ENCODE peak calls at places on chromosomes 1 and 21, in seven cellular contexts. R is choroid plexus epithelial cell, M is AG04449, F is fibroblast of villous mesenchyme, B is fibroblast of mammary gland, D is breast epithelium, U is fibroblast of pulmonary artery. K is an unnamed sample.

GRCh38 chr1:234683856-234684632 is 74.1 kb upstream of the IRF2BP2 start:
- DNase-seq in R (peak; percentile 73), M (no peak), F (peak; percentile 88), B (peak; percentile 93), D (peak; percentile 82), U (peak; percentile 88), K (peak; percentile 100)

GRCh38 chr21:35016071-35016470 is 33.0 kb downstream of the RUNX1 start:
- DNase-seq in R (no peak), M (no peak), F (no peak), B (no peak), D (no peak), U (no peak), K (no peak)

GRCh38 chr1:156367386-156368156 is 1.4 kb upstream of the RHBG start:
- DNase-seq in R (no peak), M (no peak), F (no peak), B (no peak), D (no peak), U (no peak), K (no peak)

GRCh38 chr1:157307491-157307890 is 169.3 kb upstream of the ETV3 start:
- DNase-seq in R (no peak), M (no peak), F (no peak), B (no peak), D (no peak), U (no peak), K (no peak)

GRCh38 chr1:63773815-63774616 is at the start of gene ROR1:
- DNase-seq in R (peak; percentile 85), M (no peak), F (peak; percentile 85), B (peak; percentile 83), D (peak; percentile 79), U (peak; percentile 87), K (peak; percentile 85)

GRCh38 chr1:9929431-9930385 is 13.5 kb downstream of the LZIC start:
- DNase-seq in R (peak; percentile 41), M (no peak), F (no peak), B (no peak), D (peak; percentile 15), U (peak; percentile 31), K (no peak)

GRCh38 chr1:223076382-223076781 is 66.7 kb downstream of the TLR5 start:
- DNase-seq in R (no peak), M (no peak), F (no peak), B (no peak), D (no peak), U (no peak), K (no peak)

GRCh38 chr1:10978719-10979118 is 33.7 kb upstream of the TARDBP start:
- DNase-seq in R (no peak), M (no peak), F (no peak), B (no peak), D (no peak), U (no peak), K (no peak)

GRCh38 chr21:44664691-44665090 is 2.0 kb downstream of the KRTAP12-2 start:
- DNase-seq in R (no peak), M (no peak), F (no peak), B (no peak), D (no peak), U (no peak), K (no peak)

GRCh38 chr1:156705918-156706646 is 699 bp upstream of the CRABP2 start:
- DNase-seq in R (peak; percentile 52), M (no peak), F (peak; percentile 70), B (peak; percentile 67), D (peak; percentile 66), U (no peak), K (peak; percentile 57)

GRCh38 chr1:188668083-188668482 is 1809.6 kb downstream of the BRINP3 start:
- DNase-seq in R (no peak), M (no peak), F (no peak), B (no peak), D (no peak), U (no peak), K (peak; percentile 9)

GRCh38 chr1:50707824-50708223 is 252.2 kb downstream of the FAF1 start:
- DNase-seq in R (no peak), M (no peak), F (no peak), B (no peak), D (no peak), U (no peak), K (no peak)

GRCh38 chr1:36207339-36207738 is 16.9 kb upstream of the THRAP3 start:
- DNase-seq in R (peak; percentile 72), M (no peak), F (peak; percentile 37), B (peak; percentile 63), D (peak; percentile 88), U (peak; percentile 72), K (peak; percentile 39)

GRCh38 chr1:244049969-244050834 is 881 bp upstream of the ZBTB18 start:
- DNase-seq in R (peak; percentile 8), M (no peak), F (no peak), B (no peak), D (no peak), U (no peak), K (no peak)

GRCh38 chr1:223142795-223143759 is at the start of gene TLR5:
- DNase-seq in R (peak; percentile 33), M (no peak), F (peak; percentile 54), B (peak; percentile 18), D (peak; percentile 80), U (peak; percentile 46), K (peak; percentile 92)

GRCh38 chr1:145918992-145919939 is 749 bp upstream of the PEX11B start:
- DNase-seq in R (peak; percentile 49), M (no peak), F (peak; percentile 50), B (peak; percentile 79), D (peak; percentile 54), U (peak; percentile 48), K (peak; percentile 70)

GRCh38 chr1:40625476-40626382 is 39.8 kb downstream of the RIMS3 start:
- DNase-seq in R (peak; percentile 40), M (no peak), F (no peak), B (peak; percentile 46), D (no peak), U (peak; percentile 27), K (peak; percentile 56)

GRCh38 chr1:161073474-161074121 is 3.9 kb upstream of the ARHGAP30 start:
- DNase-seq in R (no peak), M (no peak), F (no peak), B (no peak), D (no peak), U (no peak), K (peak; percentile 95)

GRCh38 chr1:244381887-244382565 is 69.7 kb downstream of the ADSS2 start:
- DNase-seq in R (peak; percentile 67), M (peak; percentile 41), F (peak; percentile 70), B (peak; percentile 76), D (no peak), U (peak; percentile 72), K (peak; percentile 81)

GRCh38 chr1:4048076-4048475 is 148.0 kb upstream of the C1orf174 start:
- DNase-seq in R (no peak), M (no peak), F (no peak), B (no peak), D (no peak), U (no peak), K (no peak)

GRCh38 chr1:231666957-231667601 is 40.5 kb downstream of the DISC1 start:
- DNase-seq in R (no peak), M (no peak), F (no peak), B (no peak), D (no peak), U (no peak), K (no peak)

GRCh38 chr1:110097507-110098221 is 14.6 kb upstream of the UBL4B start:
- DNase-seq in R (no peak), M (no peak), F (no peak), B (no peak), D (no peak), U (no peak), K (no peak)

GRCh38 chr1:195933816-195934215 is 674.4 kb downstream of the KCNT2 start:
- DNase-seq in R (no peak), M (no peak), F (no peak), B (no peak), D (no peak), U (no peak), K (no peak)

GRCh38 chr1:2800664-2801045 is 838 bp downstream of the TTC34 start:
- DNase-seq in R (no peak), M (no peak), F (no peak), B (no peak), D (no peak), U (no peak), K (no peak)

GRCh38 chr1:2803086-2803930 is 1.8 kb upstream of the TTC34 start:
- DNase-seq in R (no peak), M (no peak), F (no peak), B (no peak), D (no peak), U (no peak), K (no peak)

GRCh38 chr1:2801046-2801445 is 447 bp downstream of the TTC34 start:
- DNase-seq in R (no peak), M (no peak), F (no peak), B (no peak), D (no peak), U (no peak), K (no peak)

GRCh38 chr1:2802421-2802961 is 998 bp upstream of the TTC34 start:
- DNase-seq in R (no peak), M (no peak), F (no peak), B (no peak), D (no peak), U (no peak), K (no peak)

GRCh38 chr1:2801535-2802291 is at the start of gene TTC34:
- DNase-seq in R (peak; percentile 5), M (no peak), F (no peak), B (no peak), D (no peak), U (no peak), K (no peak)
- TF ChIP-seq CTCF in R (peak; percentile 24), M (no peak), F (no peak), B (peak; percentile 11), D (no peak), U (no peak), K (no peak)

GRCh38 chr1:65256860-65257719 is 52.3 kb upstream of the DNAJC6 start:
- DNase-seq in R (no peak), M (no peak), F (no peak), B (no peak), D (no peak), U (no peak), K (no peak)
- TF ChIP-seq CTCF in R (no peak), M (no peak), F (no peak), B (no peak), D (no peak), U (no peak), K (no peak)

DNA sequence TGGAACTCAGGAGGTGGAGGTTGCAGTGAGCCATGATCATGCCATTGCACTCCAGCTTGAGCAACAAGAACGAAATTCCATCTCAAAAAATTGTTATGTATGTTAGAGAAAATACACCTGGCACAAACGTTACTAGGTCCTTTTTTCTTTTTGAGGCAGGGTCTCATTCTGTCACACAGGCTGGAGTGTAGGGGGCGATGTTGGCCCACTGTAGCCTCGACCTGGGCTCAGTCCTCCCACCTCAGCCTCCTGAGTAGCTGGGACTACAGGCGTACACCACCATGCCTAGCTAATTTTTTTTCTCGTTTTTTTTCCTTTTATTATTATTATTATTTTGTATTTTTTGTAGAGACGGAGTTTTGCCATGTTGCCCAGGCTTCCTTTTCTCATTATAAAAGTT is 4.4 kb downstream of the HAX1 start:
- DNase-seq in R (no peak), M (no peak), F (no peak), B (no peak), D (no peak), U (no peak), K (no peak)
- TF ChIP-seq CTCF in R (peak; percentile 41), M (no peak), F (peak; percentile 24), B (peak; percentile 11), D (no peak), U (peak; percentile 33), K (peak; percentile 26)

DNA sequence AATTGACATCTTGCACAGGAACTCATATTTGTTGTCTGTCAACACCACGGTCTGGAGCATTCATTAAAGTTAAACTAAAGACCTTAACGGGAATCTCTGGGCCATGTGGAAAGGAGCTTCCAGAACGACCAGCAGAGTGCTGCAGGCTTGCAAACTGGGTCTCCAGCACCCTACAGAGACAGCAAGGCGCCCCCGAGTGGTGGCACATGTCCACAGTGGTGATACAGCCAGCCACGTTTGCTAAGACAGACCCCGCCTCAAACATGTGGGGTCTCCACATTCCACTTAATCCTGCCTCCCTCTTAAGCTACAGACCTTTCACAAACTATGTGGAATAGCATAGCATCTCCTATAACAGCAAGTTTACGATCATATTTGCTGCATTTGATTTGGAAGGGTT is 96.5 kb upstream of the BACE2 start:
- DNase-seq in R (no peak), M (no peak), F (no peak), B (no peak), D (no peak), U (no peak), K (peak; percentile 10)
- TF ChIP-seq CTCF in R (no peak), M (peak; percentile 17), F (no peak), B (no peak), D (no peak), U (no peak), K (no peak)

K was measured in MCF 10A.